ENCODE peak calls at places on chromosome 15, in seven cellular contexts. X, J, B, V, D, O and E are unnamed samples.

GRCh38 chr15:80159811-80160569 is 7.2 kb downstream of the FAH start:
- DNase-seq in X (no peak), J (no peak), B (peak; percentile 46), V (no peak), D (no peak), O (no peak), E (no peak)

GRCh38 chr15:56871180-56871579 is 47.3 kb upstream of the TCF12 start:
- DNase-seq in X (no peak), J (no peak), B (peak; percentile 78), V (no peak), D (no peak), O (no peak), E (no peak)

GRCh38 chr15:96264801-96265515 is 65.5 kb upstream of the NR2F2 start:
- DNase-seq in X (no peak), J (no peak), B (peak; percentile 54), V (no peak), D (no peak), O (no peak), E (no peak)

GRCh38 chr15:25019434-25019833 is 64.6 kb downstream of the SNRPN start:
- DNase-seq in X (no peak), J (no peak), B (no peak), V (no peak), D (no peak), O (no peak), E (no peak)

GRCh38 chr15:75327005-75327404 is 8.9 kb upstream of the COMMD4 start:
- DNase-seq in X (no peak), J (no peak), B (no peak), V (no peak), D (no peak), O (no peak), E (no peak)

GRCh38 chr15:37758412-37758811 is 176.0 kb upstream of the TMCO5A start:
- DNase-seq in X (no peak), J (no peak), B (no peak), V (no peak), D (no peak), O (no peak), E (no peak)

GRCh38 chr15:95304874-95305271 is 1025.6 kb upstream of the NR2F2 start:
- DNase-seq in X (no peak), J (no peak), B (no peak), V (no peak), D (no peak), O (no peak), E (no peak)

GRCh38 chr15:100944237-100944875 is 25.2 kb downstream of the LRRK1 start:
- DNase-seq in X (no peak), J (no peak), B (no peak), V (no peak), D (no peak), O (no peak), E (no peak)

GRCh38 chr15:74777769-74778598 is 3.9 kb upstream of the CSK start:
- DNase-seq in X (no peak), J (no peak), B (no peak), V (no peak), D (no peak), O (no peak), E (no peak)

GRCh38 chr15:60477164-60477563 is 1.8 kb downstream of the ICE2 start:
- DNase-seq in X (no peak), J (no peak), B (peak; percentile 29), V (no peak), D (no peak), O (no peak), E (no peak)

GRCh38 chr15:89870688-89871288 is 23.0 kb downstream of the AP3S2 start:
- DNase-seq in X (no peak), J (no peak), B (no peak), V (no peak), D (no peak), O (no peak), E (no peak)

GRCh38 chr15:99763827-99764226 is 30.6 kb upstream of the LYSMD4 start:
- DNase-seq in X (no peak), J (no peak), B (no peak), V (no peak), D (no peak), O (no peak), E (no peak)

GRCh38 chr15:64251121-64251520 is 88.3 kb upstream of the PPIB start:
- DNase-seq in X (no peak), J (no peak), B (peak; percentile 47), V (no peak), D (no peak), O (no peak), E (no peak)

GRCh38 chr15:101533371-101534140 is 44.0 kb upstream of the PCSK6 start:
- DNase-seq in X (no peak), J (no peak), B (no peak), V (no peak), D (no peak), O (no peak), E (no peak)

GRCh38 chr15:40746916-40747418 is 8.1 kb downstream of the RMDN3 start:
- DNase-seq in X (no peak), J (no peak), B (no peak), V (peak; percentile 40), D (no peak), O (no peak), E (no peak)

GRCh38 chr15:99324082-99324620 is 72.9 kb downstream of the LRRC28 start:
- DNase-seq in X (no peak), J (no peak), B (peak; percentile 71), V (no peak), D (no peak), O (no peak), E (no peak)

GRCh38 chr15:70853855-70854668 is at the start of gene LARP6:
- DNase-seq in X (peak; percentile 5), J (no peak), B (peak; percentile 62), V (peak; percentile 75), D (peak; percentile 23), O (no peak), E (no peak)

GRCh38 chr15:60444289-60444912 is 34.5 kb downstream of the ICE2 start:
- DNase-seq in X (no peak), J (no peak), B (peak; percentile 52), V (no peak), D (no peak), O (no peak), E (no peak)

GRCh38 chr15:85667491-85668424 is 127.0 kb downstream of the KLHL25 start:
- DNase-seq in X (no peak), J (no peak), B (peak; percentile 100), V (no peak), D (no peak), O (peak; percentile 19), E (peak; percentile 57)